ENCODE peak calls at places on chromosomes 5 and 9, in seven cellular contexts. Y is naive B cell; Z is endothelial cell; W is activated CD4-positive, CD25-positive, alpha-beta regulatory T cell treated with anti-CD3 and anti-CD28 coated beads, Interleukin-2, amount 50 U/mL, for 72 hours; F is stomach; H is fibroblast of pulmonary artery; U is GDM1. R is an unnamed sample.

GRCh38 chr5:180119031-180119885 is 47.7 kb upstream of the RNF130 start:
- DNase-seq in Y (no peak), Z (no peak), W (peak), F (no peak), H (no peak), U (no peak), R (peak)

GRCh38 chr9:98654247-98654646 is 54.5 kb downstream of the GABBR2 start:
- DNase-seq in Y (no peak), Z (no peak), W (no peak), F (no peak), H (peak), U (no peak), R (no peak)

GRCh38 chr9:81637276-81637675 is 52.1 kb downstream of the TLE1 start:
- DNase-seq in Y (no peak), Z (no peak), W (no peak), F (no peak), H (no peak), U (no peak), R (no peak)

GRCh38 chr9:12784461-12785250 is 9.8 kb downstream of the LURAP1L start:
- DNase-seq in Y (no peak), Z (no peak), W (no peak), F (peak), H (peak), U (no peak), R (no peak)

GRCh38 chr9:86764230-86765039 is 182.9 kb downstream of the GAS1 start:
- DNase-seq in Y (no peak), Z (no peak), W (no peak), F (no peak), H (no peak), U (no peak), R (no peak)

GRCh38 chr5:16427572-16427971 is 38.0 kb downstream of the ZNF622 start:
- DNase-seq in Y (no peak), Z (no peak), W (no peak), F (no peak), H (no peak), U (no peak), R (no peak)

GRCh38 chr9:98929096-98929495 is 14.6 kb upstream of the COL15A1 start:
- DNase-seq in Y (no peak), Z (no peak), W (no peak), F (no peak), H (no peak), U (no peak), R (no peak)

GRCh38 chr5:170494036-170494435 is 9.8 kb upstream of the KCNIP1 start:
- DNase-seq in Y (no peak), Z (no peak), W (no peak), F (no peak), H (no peak), U (no peak), R (no peak)

GRCh38 chr5:42545038-42545437 is 121.8 kb downstream of the GHR start:
- DNase-seq in Y (no peak), Z (no peak), W (no peak), F (no peak), H (no peak), U (no peak), R (no peak)

GRCh38 chr9:109948453-109948852 is 168.5 kb downstream of the PALM2AKAP2 start:
- DNase-seq in Y (no peak), Z (no peak), W (no peak), F (no peak), H (no peak), U (no peak), R (no peak)

GRCh38 chr5:179345429-179346321 is at the start of gene ADAMTS2:
- DNase-seq in Y (no peak), Z (no peak), W (no peak), F (peak), H (peak), U (no peak), R (peak)

GRCh38 chr5:167736992-167737391 is 554.5 kb upstream of the WWC1 start:
- DNase-seq in Y (no peak), Z (no peak), W (no peak), F (no peak), H (no peak), U (no peak), R (no peak)

GRCh38 chr9:5326893-5327548 is 12.7 kb downstream of the RLN1 start:
- DNase-seq in Y (no peak), Z (peak), W (no peak), F (peak), H (peak), U (no peak), R (no peak)

GRCh38 chr5:62617943-62618342 is 39.3 kb downstream of the LRRC70 start:
- DNase-seq in Y (no peak), Z (no peak), W (no peak), F (no peak), H (no peak), U (no peak), R (no peak)

GRCh38 chr5:163185315-163185714 is 252.1 kb upstream of the CCNG1 start:
- DNase-seq in Y (no peak), Z (no peak), W (no peak), F (no peak), H (no peak), U (no peak), R (no peak)

GRCh38 chr5:34717426-34718327 is 61.5 kb downstream of the RAI14 start:
- DNase-seq in Y (no peak), Z (peak), W (no peak), F (no peak), H (peak), U (no peak), R (no peak)

GRCh38 chr9:14314424-14314928 is 535 bp upstream of the NFIB start:
- DNase-seq in Y (no peak), Z (peak), W (no peak), F (peak), H (peak), U (no peak), R (peak)

R was measured in suprapubic skin.